ENCODE peak calls at places on chromosomes 11 and 22, in nine cellular contexts. N is transverse colon, E is sigmoid colon, A is HCT116, G is HepG2, Z is K562, J is prostate gland, T is stomach, X is vagina. Q is an unnamed sample.

GRCh38 chr11:2995893-2996554 is 3.9 kb upstream of the NAP1L4 start:
- DNase-seq in N (no peak), G (no peak), X (no peak), J (no peak), E (peak; percentile 40), T (peak; percentile 20), A (no peak), Z (no peak), Q (peak; percentile 14)

GRCh38 chr11:2885017-2885675 is 429 bp downstream of the CDKN1C start:
- DNase-seq in E (peak; percentile 86), X (no peak), T (peak; percentile 71), G (no peak), J (peak; percentile 58), A (no peak), Z (peak; percentile 79), N (peak; percentile 71), Q (peak; percentile 69)

GRCh38 chr11:121810291-121810690 is 305.7 kb downstream of the BLID start:
- DNase-seq in A (no peak), G (no peak), N (no peak), J (no peak), Z (no peak), T (no peak), X (no peak), E (no peak), Q (no peak)

GRCh38 chr11:100872951-100873350 is 185.9 kb downstream of the ARHGAP42 start:
- DNase-seq in E (no peak), X (no peak), A (no peak), N (no peak), T (no peak), G (no peak), J (no peak), Z (no peak), Q (no peak)

GRCh38 chr22:46639843-46640242 is 19.7 kb downstream of the GRAMD4 start:
- DNase-seq in G (no peak), E (no peak), X (no peak), A (no peak), Z (no peak), N (no peak), T (no peak), J (no peak), Q (no peak)

GRCh38 chr11:45673441-45673840 is 8.0 kb upstream of the CHST1 start:
- DNase-seq in G (no peak), N (no peak), X (no peak), A (no peak), J (no peak), T (no peak), Z (no peak), E (peak; percentile 62), Q (no peak)

GRCh38 chr11:133895551-133895950 is 50.2 kb upstream of the SPATA19 start:
- DNase-seq in A (no peak), Z (no peak), E (peak; percentile 34), X (no peak), N (no peak), J (no peak), G (no peak), T (peak; percentile 11), Q (no peak)

GRCh38 chr11:118565062-118565461 is 669 bp downstream of the IFT46 start:
- DNase-seq in A (no peak), X (no peak), E (no peak), T (no peak), N (no peak), Z (no peak), J (peak; percentile 11), G (no peak), Q (peak; percentile 66)

GRCh38 chr22:31185056-31185455 is 25.1 kb downstream of the RNF185 start:
- DNase-seq in N (no peak), G (no peak), A (no peak), X (no peak), E (no peak), T (no peak), Z (no peak), J (no peak), Q (no peak)

GRCh38 chr11:74925281-74925680 is 23.6 kb downstream of the XRRA1 start:
- DNase-seq in J (no peak), N (no peak), T (no peak), X (no peak), E (no peak), G (no peak), Z (no peak), A (no peak), Q (no peak)

GRCh38 chr11:128715691-128716153 is 21.9 kb downstream of the FLI1 start:
- DNase-seq in A (no peak), J (no peak), E (no peak), T (no peak), X (no peak), G (no peak), N (no peak), Z (no peak), Q (no peak)

GRCh38 chr11:95111923-95112540 is 22.4 kb downstream of the ENDOD1 start:
- DNase-seq in E (no peak), J (no peak), G (no peak), N (no peak), A (no peak), Z (no peak), X (no peak), T (no peak), Q (no peak)

GRCh38 chr22:42613869-42614268 is 814 bp downstream of the POLDIP3 start:
- DNase-seq in X (no peak), J (no peak), G (no peak), N (no peak), A (no peak), Z (no peak), E (no peak), T (no peak), Q (no peak)

GRCh38 chr11:93842461-93842860 is 8.0 kb downstream of the VSTM5 start:
- DNase-seq in T (peak; percentile 83), G (no peak), E (no peak), N (peak; percentile 83), Z (peak; percentile 25), A (peak; percentile 67), J (no peak), X (no peak), Q (no peak)

GRCh38 chr22:43240614-43241013 is 53.7 kb upstream of the TTLL12 start:
- DNase-seq in X (no peak), E (no peak), A (no peak), T (no peak), N (no peak), J (no peak), Z (peak; percentile 19), G (no peak), Q (no peak)

GRCh38 chr22:29071261-29072045 is 1.4 kb upstream of the KREMEN1 start:
- DNase-seq in N (peak; percentile 75), J (peak; percentile 80), T (peak; percentile 65), Z (no peak), G (peak; percentile 71), E (peak; percentile 75), X (no peak), A (no peak), Q (peak; percentile 48)

GRCh38 chr22:40618400-40618799 is 18.1 kb downstream of the MRTFA start:
- DNase-seq in X (no peak), N (no peak), G (no peak), A (no peak), T (no peak), E (no peak), Z (no peak), J (no peak), Q (no peak)
- H3K4me3 ChIP-seq in X (no peak overlapping the region), N (no peak overlapping the region), G (no peak overlapping the region), A (no peak overlapping the region), T (no peak overlapping the region), E (no peak overlapping the region), Z (no peak overlapping the region), J (no peak overlapping the region), Q (no peak overlapping the region)

GRCh38 chr11:65870706-65871681 is 1.6 kb downstream of the EFEMP2 start:
- DNase-seq in A (no peak), E (peak; percentile 71), X (no peak), J (no peak), T (no peak), N (no peak), G (no peak), Z (no peak), Q (no peak)
- TF ChIP-seq POLR2AphosphoS5 in A (no peak), E (no peak), X (no peak), J (no peak), T (no peak), N (no peak), G (no peak), Z (no peak), Q (no peak)

DNA sequence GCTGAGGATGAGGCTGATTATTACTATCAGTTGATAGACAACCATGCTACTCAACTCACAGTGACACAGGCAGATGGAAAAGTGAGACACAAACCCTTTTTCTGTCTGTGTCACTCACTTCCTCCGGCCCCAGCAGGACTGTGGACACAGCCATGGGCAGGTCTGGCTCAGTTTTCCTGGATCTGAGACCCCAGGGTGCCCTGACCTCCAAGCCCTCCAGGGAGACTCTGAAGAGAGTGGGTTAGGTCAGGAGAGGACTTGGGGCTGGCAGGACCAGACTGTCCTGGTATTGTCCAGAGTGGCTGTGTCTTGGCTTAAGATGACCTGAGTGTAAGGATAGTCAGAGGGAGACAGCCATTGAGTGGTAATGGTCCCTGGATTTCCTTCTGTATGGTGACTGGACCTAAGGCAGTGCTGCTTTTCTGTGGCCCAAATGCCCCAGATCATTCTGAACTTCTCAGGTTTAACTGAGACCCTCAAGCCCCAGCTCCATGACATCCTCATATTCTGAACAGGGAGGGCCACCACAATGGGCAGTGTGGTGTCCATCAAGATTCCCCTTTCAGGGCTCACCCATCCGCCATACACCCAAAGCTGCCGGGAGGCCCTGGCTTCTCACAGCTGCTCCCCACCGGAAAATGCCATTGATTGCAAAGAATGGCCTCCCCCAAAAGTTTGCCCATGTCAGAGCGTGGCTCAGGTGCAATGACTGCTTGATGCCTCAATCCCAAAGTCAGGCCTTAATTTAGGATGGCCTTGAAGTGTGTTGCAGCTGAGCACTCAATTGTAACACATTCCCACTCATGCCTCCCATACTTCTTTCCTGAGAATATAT is 36.2 kb upstream of the PRAME start:
- DNase-seq in E (no peak), J (no peak), G (no peak), N (no peak), X (no peak), T (no peak), Z (no peak), A (no peak), Q (no peak)
- H3K4me3 ChIP-seq in E (no peak overlapping the region), J (no peak overlapping the region), G (no peak overlapping the region), N (no peak overlapping the region), X (no peak overlapping the region), T (no peak overlapping the region), Z (no peak overlapping the region), A (no peak overlapping the region), Q (no peak overlapping the region)

GRCh38 chr11:65622011-65622410 is 6.4 kb downstream of the PCNX3 start:
- DNase-seq in G (no peak), T (no peak), X (no peak), J (no peak), Z (no peak), E (no peak), N (no peak), A (no peak), Q (no peak)
- TF ChIP-seq POLR2AphosphoS5 in G (no peak), T (no peak), X (no peak), J (no peak), Z (no peak), E (no peak), N (no peak), A (no peak), Q (no peak)

DNA sequence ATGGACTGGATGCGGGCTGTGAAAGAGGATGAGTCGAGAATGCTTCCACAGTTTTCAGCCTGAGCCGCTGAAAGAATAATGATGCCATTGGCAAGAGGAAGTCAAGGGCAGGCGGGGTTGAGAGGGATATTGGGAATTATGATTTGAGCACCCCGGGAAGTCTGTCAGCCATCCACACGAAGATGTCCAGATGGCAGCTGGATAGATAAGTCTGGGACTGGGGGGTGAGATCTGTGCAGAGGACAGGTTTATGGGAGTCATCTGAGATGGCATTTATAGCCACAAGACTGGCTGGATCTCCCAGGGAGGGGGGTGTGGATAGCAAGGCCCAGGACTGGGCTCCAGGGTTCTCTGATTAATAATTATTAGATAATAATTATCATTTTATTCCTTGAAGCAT is 5.1 kb upstream of the STIP1 start:
- DNase-seq in J (no peak), N (no peak), X (no peak), Z (no peak), T (no peak), E (no peak), G (no peak), A (no peak), Q (no peak)
- H3K4me3 ChIP-seq in J (no peak overlapping the region), N (no peak overlapping the region), X (no peak overlapping the region), Z (no peak overlapping the region), T (no peak overlapping the region), E (peak overlapping the region; percentile 15), G (no peak overlapping the region), A (peak overlapping the region; percentile 41), Q (no peak overlapping the region)

Q was measured in breast epithelium.